ENCODE peak calls at places on chromosomes 11 and 22, in four cellular contexts. One of them, this sample, is unnamed.

GRCh38 chr22:49971232-49972162 is 10.9 kb downstream of the PIM3 start:
- DNase-seq in RWPE1: no peak
- DNase-seq in right atrium auricular region: peak
- DNase-seq in progenitor cell of endocrine pancreas: no peak
- DNase-seq in this sample: peak

GRCh38 chr11:122843281-122844150 is 5.2 kb downstream of the CRTAM start:
- DNase-seq in RWPE1: no peak
- DNase-seq in right atrium auricular region: no peak
- DNase-seq in progenitor cell of endocrine pancreas: no peak
- DNase-seq in this sample: no peak

GRCh38 chr11:74731301-74732094 is at the start of gene CHRDL2:
- DNase-seq in RWPE1: no peak
- DNase-seq in right atrium auricular region: no peak
- DNase-seq in progenitor cell of endocrine pancreas: peak
- DNase-seq in this sample: no peak

GRCh38 chr11:71181566-71181965 is 70.8 kb downstream of the SHANK2 start:
- DNase-seq in RWPE1: no peak
- DNase-seq in right atrium auricular region: no peak
- DNase-seq in progenitor cell of endocrine pancreas: no peak
- DNase-seq in this sample: no peak

GRCh38 chr11:67504023-67504949 is 877 bp downstream of the PITPNM1 start:
- DNase-seq in RWPE1: no peak
- DNase-seq in right atrium auricular region: no peak
- DNase-seq in progenitor cell of endocrine pancreas: peak
- DNase-seq in this sample: peak

GRCh38 chr22:19271856-19272535 is 19.5 kb downstream of the CLTCL1 start:
- DNase-seq in RWPE1: no peak
- DNase-seq in right atrium auricular region: no peak
- DNase-seq in progenitor cell of endocrine pancreas: no peak
- DNase-seq in this sample: no peak

GRCh38 chr11:127674754-127675153 is 674.2 kb upstream of the KIRREL3 start:
- DNase-seq in RWPE1: no peak
- DNase-seq in right atrium auricular region: no peak
- DNase-seq in progenitor cell of endocrine pancreas: no peak
- DNase-seq in this sample: no peak

GRCh38 chr22:49372530-49373288 is 455.0 kb downstream of the BRD1 start:
- DNase-seq in RWPE1: no peak
- DNase-seq in right atrium auricular region: peak
- DNase-seq in progenitor cell of endocrine pancreas: no peak
- DNase-seq in this sample: no peak

GRCh38 chr11:44531116-44531504 is 34.4 kb upstream of the CD82 start:
- DNase-seq in RWPE1: no peak
- DNase-seq in right atrium auricular region: no peak
- DNase-seq in progenitor cell of endocrine pancreas: no peak
- DNase-seq in this sample: no peak

GRCh38 chr11:108616549-108616948 is 23.0 kb upstream of the EXPH5 start:
- DNase-seq in RWPE1: peak
- DNase-seq in right atrium auricular region: no peak
- DNase-seq in progenitor cell of endocrine pancreas: no peak
- DNase-seq in this sample: no peak

GRCh38 chr11:46120361-46120710 is 918 bp downstream of the PHF21A start:
- DNase-seq in RWPE1: peak
- DNase-seq in right atrium auricular region: no peak
- DNase-seq in progenitor cell of endocrine pancreas: no peak
- DNase-seq in this sample: peak

GRCh38 chr11:1701041-1701807 is 4.2 kb downstream of the KRTAP5-6 start:
- DNase-seq in RWPE1: no peak
- DNase-seq in right atrium auricular region: no peak
- DNase-seq in progenitor cell of endocrine pancreas: no peak
- DNase-seq in this sample: no peak

GRCh38 chr11:33411751-33412150 is 154.6 kb downstream of the HIPK3 start:
- DNase-seq in RWPE1: no peak
- DNase-seq in right atrium auricular region: no peak
- DNase-seq in progenitor cell of endocrine pancreas: no peak
- DNase-seq in this sample: no peak

GRCh38 chr22:44463151-44463550 is 34.9 kb downstream of the RTL6 start:
- DNase-seq in RWPE1: no peak
- DNase-seq in right atrium auricular region: peak
- DNase-seq in progenitor cell of endocrine pancreas: no peak
- DNase-seq in this sample: no peak

GRCh38 chr11:72751293-72752087 is 718 bp downstream of the ARAP1 start:
- DNase-seq in RWPE1: no peak
- DNase-seq in right atrium auricular region: no peak
- DNase-seq in progenitor cell of endocrine pancreas: no peak
- DNase-seq in this sample: no peak

GRCh38 chr11:10666556-10666955 is 27.0 kb downstream of the IRAG1 start:
- DNase-seq in RWPE1: no peak
- DNase-seq in right atrium auricular region: no peak
- DNase-seq in progenitor cell of endocrine pancreas: no peak
- DNase-seq in this sample: no peak

GRCh38 chr11:71239581-71239980 is 12.8 kb downstream of the SHANK2 start:
- DNase-seq in RWPE1: no peak
- DNase-seq in right atrium auricular region: no peak
- DNase-seq in progenitor cell of endocrine pancreas: no peak
- DNase-seq in this sample: no peak

GRCh38 chr11:102367364-102367763 is 20.4 kb downstream of the BIRC2 start:
- DNase-seq in RWPE1: no peak
- DNase-seq in right atrium auricular region: no peak
- DNase-seq in progenitor cell of endocrine pancreas: no peak
- DNase-seq in this sample: no peak

GRCh38 chr11:20790622-20791021 is 121.2 kb downstream of the NELL1 start:
- DNase-seq in RWPE1: no peak
- DNase-seq in right atrium auricular region: no peak
- DNase-seq in progenitor cell of endocrine pancreas: no peak
- DNase-seq in this sample: no peak

GRCh38 chr22:27642104-27642800 is 159.3 kb downstream of the MN1 start:
- DNase-seq in RWPE1: no peak
- DNase-seq in right atrium auricular region: no peak
- DNase-seq in progenitor cell of endocrine pancreas: no peak
- DNase-seq in this sample: no peak

GRCh38 chr22:31081963-31082605 is 966 bp downstream of the SMTN start:
- DNase-seq in RWPE1: peak
- DNase-seq in right atrium auricular region: no peak
- DNase-seq in progenitor cell of endocrine pancreas: no peak
- DNase-seq in this sample: no peak

DNA sequence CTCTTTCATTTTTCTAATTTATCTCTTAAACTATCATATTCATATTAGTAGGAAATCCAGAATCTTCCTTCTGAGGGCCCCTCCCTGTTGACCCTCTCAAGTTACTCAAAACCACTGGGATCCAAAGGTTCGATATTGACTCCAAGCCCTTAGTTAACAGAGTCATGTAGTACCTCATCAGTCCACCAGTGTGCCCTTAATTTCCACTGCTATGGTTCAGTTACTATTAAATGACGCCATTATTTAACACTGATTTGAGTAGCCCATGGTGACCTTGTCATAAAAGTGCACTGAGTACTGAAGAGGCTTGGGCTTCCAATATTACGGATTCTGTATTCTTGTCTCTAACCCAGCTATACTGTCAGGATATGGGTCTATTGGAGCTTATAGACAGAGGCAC is 91.9 kb upstream of the MS4A8 start:
- DNase-seq in RWPE1: no peak
- DNase-seq in right atrium auricular region: no peak
- DNase-seq in progenitor cell of endocrine pancreas: no peak
- DNase-seq in this sample: no peak
- TF ChIP-seq CTCF in RWPE1: no peak
- TF ChIP-seq CTCF in right atrium auricular region: peak
- TF ChIP-seq CTCF in progenitor cell of endocrine pancreas: peak
- TF ChIP-seq CTCF in this sample: no peak

GRCh38 chr11:62545437-62546243 is 966 bp downstream of the AHNAK start:
- DNase-seq in RWPE1: peak
- DNase-seq in right atrium auricular region: peak
- DNase-seq in progenitor cell of endocrine pancreas: peak
- DNase-seq in this sample: peak
- TF ChIP-seq CTCF in RWPE1: no peak
- TF ChIP-seq CTCF in right atrium auricular region: peak
- TF ChIP-seq CTCF in progenitor cell of endocrine pancreas: no peak
- TF ChIP-seq CTCF in this sample: no peak

GRCh38 chr11:119481667-119482400 is 58.9 kb upstream of the THY1 start:
- DNase-seq in RWPE1: no peak
- DNase-seq in right atrium auricular region: no peak
- DNase-seq in progenitor cell of endocrine pancreas: no peak
- DNase-seq in this sample: no peak
- TF ChIP-seq CTCF in RWPE1: peak
- TF ChIP-seq CTCF in right atrium auricular region: peak
- TF ChIP-seq CTCF in progenitor cell of endocrine pancreas: no peak
- TF ChIP-seq CTCF in this sample: no peak

DNA sequence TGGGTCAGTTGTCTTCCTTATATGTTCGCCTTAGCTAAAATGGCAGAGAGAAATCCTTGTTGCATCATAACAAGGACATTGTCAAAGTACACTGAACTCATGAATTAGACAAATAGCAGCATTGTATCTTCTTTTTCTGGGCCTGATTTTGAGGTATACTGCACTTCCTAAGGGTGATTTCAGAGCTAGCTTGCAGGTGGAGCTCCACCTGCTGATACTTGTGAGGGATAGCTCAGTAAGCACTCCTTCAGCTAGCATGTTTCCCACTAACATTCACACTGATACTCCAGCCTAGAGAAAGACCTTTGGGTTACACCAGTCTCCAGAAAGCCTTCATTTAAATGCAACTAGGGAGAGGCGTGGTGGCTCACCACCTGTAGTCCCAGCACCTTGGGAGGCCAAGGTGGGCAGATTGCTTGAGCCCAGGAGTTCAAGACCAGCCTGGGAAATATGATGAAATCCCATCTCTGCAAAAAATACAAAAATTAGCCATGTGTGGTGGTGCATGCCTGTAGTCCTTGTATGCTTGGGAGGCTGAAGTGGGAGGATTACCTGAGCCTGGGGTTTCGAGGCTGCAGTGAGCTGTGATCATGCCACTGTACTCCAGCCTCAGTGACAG is 29.8 kb downstream of the JAM3 start:
- DNase-seq in RWPE1: peak
- DNase-seq in right atrium auricular region: no peak
- DNase-seq in progenitor cell of endocrine pancreas: no peak
- DNase-seq in this sample: no peak
- TF ChIP-seq CTCF in RWPE1: peak
- TF ChIP-seq CTCF in right atrium auricular region: no peak
- TF ChIP-seq CTCF in progenitor cell of endocrine pancreas: peak
- TF ChIP-seq CTCF in this sample: no peak

This sample was measured in activated B cell treated with CpG ODN at 0.5 μM for 24 hours.